ENCODE peak calls at places on chromosomes 1 and 21, in eight cellular contexts. One of them, this sample, is unnamed.

GRCh38 chr1:96538001-96538649 is 183.5 kb upstream of the PTBP2 start:
- DNase-seq in fibroblast of lung: peak; percentile 83
- DNase-seq in GM23338: peak; percentile 36
- DNase-seq in IMR-90: peak; percentile 68
- DNase-seq in astrocyte: peak; percentile 78
- DNase-seq in K562: no peak
- DNase-seq in HCT116: no peak
- DNase-seq in PC-3: no peak
- DNase-seq in this sample: peak; percentile 43

GRCh38 chr1:34684246-34684645 is 70.6 kb upstream of the GJB5 start:
- DNase-seq in K562: no peak
- DNase-seq in astrocyte: no peak
- DNase-seq in GM23338: peak; percentile 74
- DNase-seq in PC-3: no peak
- DNase-seq in HCT116: no peak
- DNase-seq in IMR-90: no peak
- DNase-seq in fibroblast of lung: no peak
- DNase-seq in this sample: no peak

GRCh38 chr1:208179303-208179702 is 64.9 kb downstream of the PLXNA2 start:
- DNase-seq in fibroblast of lung: no peak
- DNase-seq in IMR-90: no peak
- DNase-seq in PC-3: peak; percentile 89
- DNase-seq in astrocyte: no peak
- DNase-seq in GM23338: no peak
- DNase-seq in K562: peak; percentile 46
- DNase-seq in HCT116: no peak
- DNase-seq in this sample: no peak

GRCh38 chr21:26506951-26507350 is 66.1 kb downstream of the CYYR1 start:
- DNase-seq in K562: no peak
- DNase-seq in astrocyte: peak; percentile 42
- DNase-seq in GM23338: no peak
- DNase-seq in HCT116: no peak
- DNase-seq in IMR-90: peak; percentile 7
- DNase-seq in PC-3: peak; percentile 80
- DNase-seq in fibroblast of lung: peak; percentile 54
- DNase-seq in this sample: no peak

GRCh38 chr1:2050793-2051682 is 827 bp downstream of the PRKCZ start:
- DNase-seq in fibroblast of lung: no peak
- DNase-seq in K562: no peak
- DNase-seq in HCT116: no peak
- DNase-seq in GM23338: peak; percentile 42
- DNase-seq in PC-3: peak; percentile 22
- DNase-seq in IMR-90: no peak
- DNase-seq in astrocyte: no peak
- DNase-seq in this sample: no peak

GRCh38 chr1:227905573-227906487 is 41.9 kb downstream of the WNT9A start:
- DNase-seq in fibroblast of lung: no peak
- DNase-seq in astrocyte: no peak
- DNase-seq in GM23338: no peak
- DNase-seq in IMR-90: no peak
- DNase-seq in PC-3: no peak
- DNase-seq in K562: no peak
- DNase-seq in HCT116: no peak
- DNase-seq in this sample: peak; percentile 42

GRCh38 chr1:63615809-63616420 is 22.7 kb downstream of the PGM1 start:
- DNase-seq in IMR-90: peak; percentile 75
- DNase-seq in K562: peak; percentile 72
- DNase-seq in fibroblast of lung: peak; percentile 51
- DNase-seq in GM23338: peak; percentile 86
- DNase-seq in PC-3: peak; percentile 94
- DNase-seq in astrocyte: peak; percentile 31
- DNase-seq in HCT116: peak; percentile 58
- DNase-seq in this sample: peak; percentile 90

GRCh38 chr1:41483960-41484844 is at the start of gene EDN2:
- DNase-seq in fibroblast of lung: no peak
- DNase-seq in GM23338: peak; percentile 62
- DNase-seq in IMR-90: no peak
- DNase-seq in HCT116: no peak
- DNase-seq in PC-3: peak; percentile 63
- DNase-seq in K562: no peak
- DNase-seq in astrocyte: no peak
- DNase-seq in this sample: peak; percentile 67

GRCh38 chr1:116982319-116983004 is 19.1 kb upstream of the CD101 start:
- DNase-seq in K562: no peak
- DNase-seq in GM23338: peak; percentile 55
- DNase-seq in fibroblast of lung: no peak
- DNase-seq in IMR-90: no peak
- DNase-seq in astrocyte: no peak
- DNase-seq in PC-3: no peak
- DNase-seq in HCT116: no peak
- DNase-seq in this sample: no peak

GRCh38 chr21:44778499-44778911 is 23.1 kb downstream of the UBE2G2 start:
- DNase-seq in astrocyte: no peak
- DNase-seq in K562: no peak
- DNase-seq in GM23338: no peak
- DNase-seq in PC-3: peak; percentile 53
- DNase-seq in IMR-90: no peak
- DNase-seq in fibroblast of lung: no peak
- DNase-seq in HCT116: peak; percentile 64
- DNase-seq in this sample: no peak

GRCh38 chr21:45109831-45110492 is 35.6 kb downstream of the ADARB1 start:
- DNase-seq in PC-3: no peak
- DNase-seq in GM23338: no peak
- DNase-seq in IMR-90: no peak
- DNase-seq in HCT116: no peak
- DNase-seq in fibroblast of lung: peak; percentile 29
- DNase-seq in astrocyte: peak; percentile 23
- DNase-seq in K562: no peak
- DNase-seq in this sample: peak; percentile 91

GRCh38 chr1:184061396-184062003 is 10.0 kb downstream of the TSEN15 start:
- DNase-seq in fibroblast of lung: peak; percentile 88
- DNase-seq in PC-3: no peak
- DNase-seq in K562: no peak
- DNase-seq in IMR-90: peak; percentile 88
- DNase-seq in astrocyte: peak; percentile 84
- DNase-seq in GM23338: peak; percentile 39
- DNase-seq in HCT116: no peak
- DNase-seq in this sample: no peak

GRCh38 chr1:222829868-222830267 is 15.0 kb downstream of the DISP1 start:
- DNase-seq in HCT116: no peak
- DNase-seq in PC-3: no peak
- DNase-seq in astrocyte: peak; percentile 86
- DNase-seq in K562: no peak
- DNase-seq in fibroblast of lung: peak; percentile 88
- DNase-seq in IMR-90: peak; percentile 82
- DNase-seq in GM23338: no peak
- DNase-seq in this sample: no peak

DNA sequence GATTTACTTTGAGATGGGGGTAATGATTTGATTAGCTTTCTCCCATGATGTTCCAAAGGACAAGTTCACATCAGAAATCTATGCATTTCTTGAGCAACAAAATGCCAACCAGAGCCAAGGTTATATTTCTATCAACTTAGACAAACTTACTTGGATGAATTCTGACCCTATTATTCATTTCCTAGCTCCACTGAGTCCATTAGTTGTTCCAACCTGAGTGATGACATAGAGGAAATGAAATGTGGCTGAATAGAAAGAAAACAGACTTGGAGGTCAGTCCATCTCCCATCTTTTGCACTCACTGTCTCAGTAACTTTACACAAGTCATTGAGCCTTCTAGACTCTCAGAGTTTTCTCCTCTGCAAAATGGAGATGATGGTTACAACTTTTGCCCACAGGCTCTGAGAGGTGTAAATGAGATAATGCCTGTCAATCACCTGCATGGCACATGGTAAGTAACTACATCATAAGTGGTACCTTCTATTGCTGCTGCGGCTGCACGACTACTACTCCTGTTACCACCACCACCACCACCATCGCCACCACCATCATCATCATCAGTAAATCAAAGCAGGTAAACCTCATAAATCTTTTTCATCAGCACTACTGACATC is 98.2 kb downstream of the PTPN14 start:
- DNase-seq in HCT116: no peak
- DNase-seq in GM23338: no peak
- DNase-seq in astrocyte: peak; percentile 73
- DNase-seq in PC-3: peak; percentile 66
- DNase-seq in fibroblast of lung: peak; percentile 83
- DNase-seq in IMR-90: peak; percentile 72
- DNase-seq in K562: no peak
- DNase-seq in this sample: peak; percentile 66
- H3K4me1 ChIP-seq in HCT116: peaks cover 31% of the 10 kb centered on the region
- H3K4me1 ChIP-seq in GM23338: peaks cover 44% of the 10 kb centered on the region
- H3K4me1 ChIP-seq in astrocyte: peaks cover 55% of the 10 kb centered on the region
- H3K4me1 ChIP-seq in PC-3: peaks cover 50% of the 10 kb centered on the region
- H3K4me1 ChIP-seq in fibroblast of lung: peaks cover 18% of the 10 kb centered on the region
- H3K4me1 ChIP-seq in IMR-90: peaks cover 12% of the 10 kb centered on the region
- H3K4me1 ChIP-seq in K562: no peaks in the 10 kb centered on the region
- H3K4me1 ChIP-seq in this sample: peaks cover 81% of the 10 kb centered on the region

DNA sequence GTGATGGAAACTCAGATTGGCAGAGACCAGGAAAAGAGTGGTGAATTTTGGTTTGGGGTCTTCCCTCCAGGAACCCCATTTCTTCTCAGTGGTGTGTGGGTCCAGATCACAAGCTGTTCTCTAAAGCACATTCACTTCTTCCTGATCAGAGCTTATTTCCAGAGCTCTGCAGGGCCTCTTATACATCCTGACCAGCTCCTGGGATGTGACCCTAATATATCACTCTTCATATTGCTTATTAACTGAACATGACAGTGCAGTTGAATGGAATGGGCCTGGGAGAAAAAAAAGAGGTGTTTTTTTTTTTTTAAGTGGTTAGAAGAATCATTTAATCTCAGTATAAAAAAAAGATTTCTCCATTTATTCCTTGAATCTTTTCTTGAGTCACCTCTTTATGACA is 29.6 kb upstream of the DNM3 start:
- DNase-seq in fibroblast of lung: no peak
- DNase-seq in GM23338: no peak
- DNase-seq in astrocyte: no peak
- DNase-seq in K562: no peak
- DNase-seq in PC-3: no peak
- DNase-seq in HCT116: no peak
- DNase-seq in IMR-90: no peak
- DNase-seq in this sample: no peak
- H2AFZ ChIP-seq in fibroblast of lung: no peak overlapping the region
- H2AFZ ChIP-seq in GM23338: no peak overlapping the region
- H2AFZ ChIP-seq in astrocyte: no peak overlapping the region
- H2AFZ ChIP-seq in K562: no peak overlapping the region
- H2AFZ ChIP-seq in PC-3: no peak overlapping the region
- H2AFZ ChIP-seq in HCT116: no peak overlapping the region
- H2AFZ ChIP-seq in IMR-90: no peak overlapping the region
- H2AFZ ChIP-seq in this sample: no peak overlapping the region

DNA sequence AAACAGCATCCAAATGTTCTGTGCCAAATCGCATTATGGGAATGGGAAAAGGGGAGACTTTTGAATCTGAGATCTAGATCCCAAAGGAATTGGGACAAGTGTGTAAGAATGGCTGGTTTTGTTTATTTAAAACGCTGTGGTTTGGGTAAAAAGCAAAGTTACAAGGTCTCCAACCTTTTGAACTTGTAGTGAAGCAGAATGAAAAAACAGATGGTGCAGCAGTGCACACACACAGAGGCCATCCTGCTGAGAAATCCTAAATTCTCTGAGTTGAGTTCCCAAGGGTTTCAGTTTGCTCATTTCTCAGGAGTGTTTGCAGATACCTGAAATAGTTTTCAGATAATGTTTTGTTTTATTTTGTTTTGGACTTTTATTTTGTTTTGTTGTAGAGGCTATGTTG is 80.2 kb upstream of the CD1D start:
- DNase-seq in IMR-90: no peak
- DNase-seq in GM23338: no peak
- DNase-seq in fibroblast of lung: no peak
- DNase-seq in PC-3: no peak
- DNase-seq in HCT116: no peak
- DNase-seq in K562: no peak
- DNase-seq in astrocyte: no peak
- DNase-seq in this sample: no peak
- H3K4me1 ChIP-seq in IMR-90: peaks cover 4% of the 10 kb centered on the region
- H3K4me1 ChIP-seq in GM23338: peaks cover 78% of the 10 kb centered on the region
- H3K4me1 ChIP-seq in fibroblast of lung: peaks cover 17% of the 10 kb centered on the region
- H3K4me1 ChIP-seq in PC-3: peaks cover 8% of the 10 kb centered on the region
- H3K4me1 ChIP-seq in HCT116: peaks cover 13% of the 10 kb centered on the region
- H3K4me1 ChIP-seq in K562: peaks cover 4% of the 10 kb centered on the region
- H3K4me1 ChIP-seq in astrocyte: peaks cover 10% of the 10 kb centered on the region
- H3K4me1 ChIP-seq in this sample: no peaks in the 10 kb centered on the region

GRCh38 chr1:226186124-226187018 is at the start of gene ACBD3:
- DNase-seq in K562: peak; percentile 94
- DNase-seq in GM23338: peak; percentile 96
- DNase-seq in astrocyte: peak; percentile 78
- DNase-seq in IMR-90: peak; percentile 86
- DNase-seq in PC-3: peak; percentile 95
- DNase-seq in fibroblast of lung: peak; percentile 87
- DNase-seq in HCT116: peak; percentile 61
- DNase-seq in this sample: peak; percentile 95

GRCh38 chr1:226187380-226187779 is 839 bp upstream of the ACBD3 start:
- DNase-seq in IMR-90: no peak
- DNase-seq in K562: no peak
- DNase-seq in HCT116: no peak
- DNase-seq in fibroblast of lung: no peak
- DNase-seq in GM23338: no peak
- DNase-seq in astrocyte: no peak
- DNase-seq in PC-3: no peak
- DNase-seq in this sample: no peak

GRCh38 chr1:226187019-226187322 is 430 bp upstream of the ACBD3 start:
- DNase-seq in fibroblast of lung: no peak
- DNase-seq in K562: no peak
- DNase-seq in GM23338: no peak
- DNase-seq in astrocyte: no peak
- DNase-seq in PC-3: no peak
- DNase-seq in HCT116: no peak
- DNase-seq in IMR-90: no peak
- DNase-seq in this sample: no peak

GRCh38 chr1:226181996-226182714 is 4.4 kb downstream of the ACBD3 start:
- DNase-seq in K562: no peak
- DNase-seq in HCT116: peak; percentile 39
- DNase-seq in PC-3: peak; percentile 78
- DNase-seq in GM23338: peak; percentile 29
- DNase-seq in astrocyte: peak; percentile 49
- DNase-seq in fibroblast of lung: peak; percentile 62
- DNase-seq in IMR-90: peak; percentile 59
- DNase-seq in this sample: peak; percentile 80

DNA sequence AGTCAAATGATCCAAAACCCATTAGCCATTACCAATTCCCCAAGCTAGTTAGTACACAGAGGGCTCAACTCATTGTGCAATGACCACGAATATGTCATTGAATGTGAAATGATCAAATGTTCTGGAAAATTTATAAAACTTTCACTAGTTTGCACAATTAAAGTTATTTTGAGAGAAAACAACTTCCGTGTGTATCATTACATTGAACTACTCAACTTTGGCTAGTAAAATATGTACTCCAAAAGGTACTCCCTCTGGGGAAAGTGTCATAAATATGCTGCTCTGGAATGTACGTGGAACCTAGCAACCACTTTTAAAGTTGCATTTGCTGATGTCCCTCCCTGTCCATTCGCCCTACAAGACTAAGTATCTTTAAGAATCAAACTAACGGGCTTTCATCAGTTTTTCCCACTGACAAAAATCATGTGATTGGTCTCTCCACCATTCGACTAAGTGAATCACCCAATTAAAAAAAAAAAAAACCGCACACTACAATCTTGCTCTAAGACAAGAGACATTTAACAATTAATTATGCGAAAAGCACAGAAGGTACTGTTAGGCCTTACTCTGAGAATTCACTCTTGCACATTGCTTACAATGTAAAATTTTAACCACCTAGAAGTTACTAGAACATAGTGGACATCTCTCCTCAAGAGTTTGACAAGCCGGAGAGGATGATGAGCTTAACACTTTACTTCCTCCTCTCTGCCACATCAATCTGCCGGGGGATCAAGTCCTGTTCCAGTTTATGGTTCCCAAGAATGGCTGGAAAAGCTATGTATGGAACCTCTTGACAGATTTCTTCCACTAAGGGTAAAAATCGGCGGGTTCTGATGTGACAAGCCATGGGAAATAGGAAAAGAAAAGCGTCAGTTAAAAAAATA is 1.1 kb downstream of the ACBD3 start:
- DNase-seq in astrocyte: peak; percentile 30
- DNase-seq in IMR-90: peak; percentile 26
- DNase-seq in PC-3: peak; percentile 42
- DNase-seq in fibroblast of lung: peak; percentile 45
- DNase-seq in GM23338: no peak
- DNase-seq in K562: no peak
- DNase-seq in HCT116: no peak
- DNase-seq in this sample: no peak
- H2AFZ ChIP-seq in astrocyte: no peak overlapping the region
- H2AFZ ChIP-seq in IMR-90: no peak overlapping the region
- H2AFZ ChIP-seq in PC-3: no peak overlapping the region
- H2AFZ ChIP-seq in fibroblast of lung: no peak overlapping the region
- H2AFZ ChIP-seq in GM23338: no peak overlapping the region
- H2AFZ ChIP-seq in K562: no peak overlapping the region
- H2AFZ ChIP-seq in HCT116: no peak overlapping the region
- H2AFZ ChIP-seq in this sample: no peak overlapping the region

This sample was measured in Karpas-422.